ENCODE peak calls at places on chromosomes 16 and 17, in five cellular contexts. R is transverse colon, A is A549, N is endodermal cell, F is heart right ventricle. K is an unnamed sample.

GRCh38 chr17:29154516-29155234 is 25.5 kb downstream of the MYO18A start:
- DNase-seq in R (no peak), A (no peak), N (no peak), F (no peak), K (no peak)

GRCh38 chr17:54992797-54993639 is 24.5 kb downstream of the STXBP4 start:
- DNase-seq in R (no peak), A (peak; percentile 71), N (no peak), F (peak; percentile 8), K (peak; percentile 23)

GRCh38 chr17:57810740-57811632 is 38.9 kb downstream of the MRPS23 start:
- DNase-seq in R (peak; percentile 11), A (no peak), N (peak; percentile 51), F (peak; percentile 70), K (peak; percentile 28)

GRCh38 chr17:57092171-57092570 is 7.1 kb downstream of the AKAP1 start:
- DNase-seq in R (no peak), A (no peak), N (peak; percentile 48), F (no peak), K (no peak)

GRCh38 chr17:1398900-1399299 is 1.1 kb downstream of the YWHAE start:
- DNase-seq in R (peak; percentile 16), A (peak; percentile 37), N (no peak), F (no peak), K (peak; percentile 20)

GRCh38 chr17:69443138-69443537 is 28.6 kb downstream of the MAP2K6 start:
- DNase-seq in R (no peak), A (no peak), N (no peak), F (no peak), K (no peak)

GRCh38 chr17:82752371-82753200 is 721 bp downstream of the TBCD start:
- DNase-seq in R (peak; percentile 39), A (no peak), N (peak; percentile 71), F (peak; percentile 19), K (no peak)

GRCh38 chr16:12064291-12064690 is 87.8 kb downstream of the SNX29 start:
- DNase-seq in R (no peak), A (no peak), N (no peak), F (no peak), K (no peak)

GRCh38 chr17:54860617-54861468 is 39.8 kb upstream of the TOM1L1 start:
- DNase-seq in R (no peak), A (no peak), N (peak; percentile 63), F (no peak), K (no peak)

GRCh38 chr16:31242197-31242596 is 17.6 kb upstream of the ITGAM start:
- DNase-seq in R (no peak), A (no peak), N (no peak), F (no peak), K (no peak)

GRCh38 chr16:28497386-28497785 is 2.9 kb downstream of the APOBR start:
- DNase-seq in R (no peak), A (no peak), N (no peak), F (no peak), K (no peak)

GRCh38 chr16:10269632-10270031 is 87.4 kb upstream of the GRIN2A start:
- DNase-seq in R (no peak), A (no peak), N (no peak), F (no peak), K (no peak)

GRCh38 chr17:83064021-83064731 is 15.2 kb upstream of the METRNL start:
- DNase-seq in R (peak; percentile 6), A (no peak), N (peak; percentile 36), F (no peak), K (no peak)

GRCh38 chr16:11742041-11742535 is 569 bp downstream of the TXNDC11 start:
- DNase-seq in R (peak; percentile 67), A (peak; percentile 39), N (peak; percentile 82), F (peak; percentile 24), K (no peak)

GRCh38 chr17:59807892-59808509 is 84.7 kb downstream of the TUBD1 start:
- DNase-seq in R (no peak), A (no peak), N (no peak), F (no peak), K (no peak)

GRCh38 chr17:64024781-64025731 is 4.6 kb upstream of the ICAM2 start:
- DNase-seq in R (no peak), A (no peak), N (peak; percentile 38), F (no peak), K (no peak)

GRCh38 chr17:55814377-55814776 is 63.5 kb downstream of the PCTP start:
- DNase-seq in R (no peak), A (peak; percentile 20), N (no peak), F (peak; percentile 25), K (no peak)

GRCh38 chr17:48871551-48872351 is 20.8 kb upstream of the ATP5MC1 start:
- DNase-seq in R (peak; percentile 86), A (peak; percentile 93), N (peak; percentile 58), F (peak; percentile 52), K (no peak)

GRCh38 chr16:81136331-81137011 is 40.3 kb upstream of the GCSH start:
- DNase-seq in R (no peak), A (peak; percentile 28), N (no peak), F (no peak), K (no peak)

GRCh38 chr16:30758988-30759461 is 2.8 kb downstream of the CFAP119 start:
- DNase-seq in R (no peak), A (no peak), N (no peak), F (no peak), K (no peak)

GRCh38 chr16:55323637-55324490 is at the start of gene IRX6:
- DNase-seq in R (no peak), A (peak; percentile 41), N (peak; percentile 98), F (peak; percentile 71), K (no peak)

DNA sequence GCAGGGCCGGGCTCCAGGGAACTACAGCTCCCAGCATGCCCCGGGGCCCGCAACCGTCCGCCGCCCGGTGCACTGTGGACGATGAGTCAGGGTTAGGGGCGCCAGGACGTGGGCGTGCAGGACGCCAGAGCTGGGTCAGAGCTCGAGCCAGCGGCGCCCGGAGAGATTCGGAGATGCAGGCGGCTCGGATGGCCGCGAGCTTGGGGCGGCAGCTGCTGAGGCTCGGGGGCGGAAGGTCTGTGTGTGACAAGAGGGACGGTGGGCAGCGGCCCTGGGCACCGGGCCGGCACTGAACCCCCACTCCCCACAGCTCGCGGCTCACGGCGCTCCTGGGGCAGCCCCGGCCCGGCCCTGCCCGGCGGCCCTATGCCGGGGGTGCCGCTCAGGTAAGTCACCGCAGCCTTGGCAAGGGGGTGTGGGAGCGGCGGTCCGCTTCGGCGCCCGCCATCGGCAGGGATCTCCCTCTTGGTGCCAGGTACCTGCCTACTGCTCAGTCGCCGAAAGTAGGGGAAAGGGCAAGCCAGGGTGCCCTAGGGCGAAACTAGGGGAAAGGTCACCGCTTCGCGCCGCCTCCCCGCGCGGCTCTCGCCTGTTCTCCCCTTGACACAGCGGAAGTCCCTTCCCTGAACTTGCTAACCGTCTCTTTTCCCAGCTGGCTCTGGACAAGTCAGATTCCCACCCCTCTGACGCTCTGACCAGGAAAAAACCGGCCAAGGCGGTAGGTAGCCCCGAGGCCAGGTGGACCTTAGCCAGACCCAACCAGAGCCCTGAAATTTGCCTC is at the start of the genes ACADVL and DLG4:
- DNase-seq in R (peak; percentile 93), A (peak; percentile 82), N (peak; percentile 96), F (peak; percentile 94), K (peak; percentile 88)
- H3K4me1 ChIP-seq in R (peaks cover 30% of the 10 kb centered on the region), A (peaks cover 51% of the 10 kb centered on the region), N (peaks cover 19% of the 10 kb centered on the region), F (peaks cover 50% of the 10 kb centered on the region), K (peaks cover 18% of the 10 kb centered on the region)

DNA sequence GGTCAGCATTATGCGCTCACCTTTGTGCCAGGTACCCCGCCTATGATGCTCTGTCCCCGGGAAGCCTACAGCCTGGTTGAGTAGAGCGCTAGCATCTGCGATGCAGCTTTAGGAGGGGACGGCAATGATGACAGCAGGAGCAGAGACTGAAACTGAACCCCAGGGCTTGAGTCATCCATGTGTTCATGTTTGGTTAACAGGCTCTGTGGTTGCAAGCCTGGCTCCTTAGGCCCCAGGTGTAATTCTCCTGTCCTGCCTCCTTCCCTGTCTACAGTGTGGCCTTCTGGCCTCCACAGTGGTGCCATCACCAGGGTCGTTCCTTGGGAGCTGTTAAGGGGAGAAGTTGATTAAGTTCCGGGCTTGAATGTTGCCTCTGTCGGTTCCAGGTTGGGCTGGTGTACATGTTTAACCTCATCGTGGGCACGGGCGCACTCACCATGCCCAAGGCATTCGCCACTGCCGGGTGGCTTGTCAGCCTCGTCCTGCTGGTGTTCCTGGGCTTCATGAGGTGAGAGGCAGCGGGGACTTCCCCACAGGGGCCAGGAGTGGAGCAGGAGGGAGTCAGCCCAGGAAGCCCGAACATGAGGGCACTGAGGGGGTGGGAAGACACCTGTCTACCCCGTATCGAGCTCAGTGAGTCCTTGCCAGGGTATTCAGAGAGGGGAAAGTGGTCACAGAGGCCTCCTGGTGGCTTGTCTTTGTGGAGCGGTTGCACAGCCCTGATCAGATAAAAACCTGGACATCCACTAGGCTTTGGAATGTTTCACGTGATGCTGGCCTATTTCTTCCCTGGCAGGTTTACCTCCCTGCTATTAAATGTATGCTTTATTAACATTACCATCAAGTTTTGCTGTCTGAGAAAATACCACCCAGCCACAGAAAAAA is 9.2 kb upstream of the NAT9 start:
- DNase-seq in R (no peak), A (no peak), N (no peak), F (no peak), K (no peak)
- TF ChIP-seq CTCF in R (no peak), A (no peak), N (peak; percentile 42), F (no peak), K (no peak)

GRCh38 chr17:7136266-7136877 is 21.8 kb upstream of the ASGR2 start:
- DNase-seq in R (peak; percentile 78), A (peak; percentile 77), N (peak; percentile 91), F (peak; percentile 69), K (peak; percentile 68)

GRCh38 chr17:7139400-7139799 is 24.8 kb upstream of the ASGR2 start:
- DNase-seq in R (peak; percentile 45), A (no peak), N (no peak), F (no peak), K (no peak)

GRCh38 chr17:7141824-7142223 is 27.2 kb upstream of the ASGR2 start:
- DNase-seq in R (peak; percentile 73), A (no peak), N (peak; percentile 36), F (no peak), K (peak; percentile 76)

GRCh38 chr17:7137182-7137943 is 22.7 kb upstream of the ASGR2 start:
- DNase-seq in R (peak; percentile 30), A (no peak), N (no peak), F (no peak), K (no peak)

DNA sequence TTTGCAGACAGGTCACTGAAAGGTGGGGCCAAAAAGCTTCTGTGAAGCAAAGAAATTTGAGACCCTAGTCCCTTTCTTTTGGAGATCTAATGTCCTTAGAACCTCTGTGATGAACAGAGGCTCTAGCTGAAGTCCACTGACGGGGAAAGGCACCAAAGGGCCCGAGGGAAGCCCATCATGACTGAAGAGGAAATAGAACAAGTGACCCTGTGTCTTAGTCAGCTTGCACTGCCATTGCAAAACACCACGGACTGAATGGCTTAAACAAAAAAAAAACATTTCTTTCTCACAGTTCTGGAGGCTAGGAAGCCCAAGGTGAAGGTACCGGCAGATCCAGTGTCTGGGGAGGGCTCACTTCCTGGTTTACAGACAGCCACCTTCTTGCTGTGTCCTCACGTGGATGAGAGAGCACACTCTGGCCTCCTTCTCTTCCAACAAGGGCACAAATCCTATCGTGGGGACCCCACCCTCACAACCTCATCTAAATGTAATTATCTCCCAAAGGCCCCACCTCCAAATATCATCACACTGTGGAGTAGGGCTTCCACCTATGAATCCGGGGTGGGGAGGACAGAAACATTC is 24.3 kb upstream of the ASGR2 start:
- DNase-seq in R (no peak), A (no peak), N (no peak), F (no peak), K (no peak)
- H3K27ac ChIP-seq in R (no peak overlapping the region), A (no peak overlapping the region), N (no peak overlapping the region), F (no peak overlapping the region), K (no peak overlapping the region)

DNA sequence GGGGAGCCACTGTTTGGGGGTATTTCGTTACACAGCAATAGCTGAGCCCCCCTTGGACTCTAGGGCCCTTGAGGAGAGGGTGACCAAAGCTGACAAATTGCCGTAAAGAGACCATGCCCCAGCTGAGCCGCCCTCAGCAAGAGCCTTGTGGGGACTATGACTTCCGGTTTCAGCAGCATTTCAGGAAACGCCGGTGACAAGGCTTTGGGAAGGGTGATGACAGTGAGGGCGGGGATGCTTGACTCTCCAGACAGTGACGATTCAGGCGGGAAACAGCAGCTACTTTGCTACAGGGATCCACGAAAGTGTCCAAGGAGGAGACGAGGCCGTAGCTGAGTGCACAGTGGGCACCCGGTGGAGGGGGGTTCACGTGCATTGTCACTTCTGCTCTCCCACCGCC is 360.8 kb downstream of the C16orf95 start:
- DNase-seq in R (no peak), A (no peak), N (no peak), F (no peak), K (no peak)
- H3K4me1 ChIP-seq in R (no peaks in the 10 kb centered on the region), A (peaks cover 16% of the 10 kb centered on the region), N (no peaks in the 10 kb centered on the region), F (no peaks in the 10 kb centered on the region), K (no peaks in the 10 kb centered on the region)

K was measured in prostate gland.